ENCODE peak calls at places on chromosome 16, in four cellular contexts. One of them, this sample, is unnamed.

GRCh38 chr16:11032922-11033291 is 88.5 kb downstream of the CLEC16A start:
- DNase-seq in HFF-Myc: peak
- DNase-seq in Peyer's patch: no peak
- DNase-seq in progenitor cell of endocrine pancreas: no peak
- DNase-seq in this sample: peak

GRCh38 chr16:88320947-88321634 is 61.7 kb upstream of the ZNF469 start:
- DNase-seq in HFF-Myc: no peak
- DNase-seq in Peyer's patch: no peak
- DNase-seq in progenitor cell of endocrine pancreas: no peak
- DNase-seq in this sample: no peak

GRCh38 chr16:89565506-89566372 is 5.3 kb downstream of the RPL13 start:
- DNase-seq in HFF-Myc: no peak
- DNase-seq in Peyer's patch: peak
- DNase-seq in progenitor cell of endocrine pancreas: peak
- DNase-seq in this sample: no peak

GRCh38 chr16:12646490-12647274 is 157.0 kb downstream of the CPPED1 start:
- DNase-seq in HFF-Myc: peak
- DNase-seq in Peyer's patch: no peak
- DNase-seq in progenitor cell of endocrine pancreas: no peak
- DNase-seq in this sample: no peak

GRCh38 chr16:1974157-1975070 is 2.6 kb downstream of the TBL3 start:
- DNase-seq in HFF-Myc: no peak
- DNase-seq in Peyer's patch: no peak
- DNase-seq in progenitor cell of endocrine pancreas: no peak
- DNase-seq in this sample: no peak

GRCh38 chr16:58442547-58442946 is 50.3 kb downstream of the GINS3 start:
- DNase-seq in HFF-Myc: no peak
- DNase-seq in Peyer's patch: no peak
- DNase-seq in progenitor cell of endocrine pancreas: no peak
- DNase-seq in this sample: no peak

GRCh38 chr16:14452066-14452465 is 178.0 kb downstream of the PARN start:
- DNase-seq in HFF-Myc: no peak
- DNase-seq in Peyer's patch: no peak
- DNase-seq in progenitor cell of endocrine pancreas: no peak
- DNase-seq in this sample: no peak

GRCh38 chr16:89115216-89115949 is 21.7 kb downstream of the ACSF3 start:
- DNase-seq in HFF-Myc: no peak
- DNase-seq in Peyer's patch: peak
- DNase-seq in progenitor cell of endocrine pancreas: no peak
- DNase-seq in this sample: no peak

GRCh38 chr16:86632206-86632605 is 53.9 kb downstream of the FOXL1 start:
- DNase-seq in HFF-Myc: no peak
- DNase-seq in Peyer's patch: no peak
- DNase-seq in progenitor cell of endocrine pancreas: no peak
- DNase-seq in this sample: no peak

GRCh38 chr16:80277182-80277581 is 263.6 kb upstream of the DYNLRB2 start:
- DNase-seq in HFF-Myc: no peak
- DNase-seq in Peyer's patch: no peak
- DNase-seq in progenitor cell of endocrine pancreas: no peak
- DNase-seq in this sample: no peak

GRCh38 chr16:661184-661821 is 6.6 kb upstream of the RHOT2 start:
- DNase-seq in HFF-Myc: no peak
- DNase-seq in Peyer's patch: peak
- DNase-seq in progenitor cell of endocrine pancreas: no peak
- DNase-seq in this sample: no peak

GRCh38 chr16:61148930-61149329 is 887.3 kb downstream of the CDH8 start:
- DNase-seq in HFF-Myc: no peak
- DNase-seq in Peyer's patch: no peak
- DNase-seq in progenitor cell of endocrine pancreas: no peak
- DNase-seq in this sample: no peak

GRCh38 chr16:11126389-11127072 is 129.5 kb downstream of the SOCS1 start:
- DNase-seq in HFF-Myc: no peak
- DNase-seq in Peyer's patch: no peak
- DNase-seq in progenitor cell of endocrine pancreas: no peak
- DNase-seq in this sample: no peak

GRCh38 chr16:48534601-48535340 is 75.2 kb downstream of the N4BP1 start:
- DNase-seq in HFF-Myc: no peak
- DNase-seq in Peyer's patch: peak
- DNase-seq in progenitor cell of endocrine pancreas: no peak
- DNase-seq in this sample: no peak

GRCh38 chr16:57999971-58000705 is at the start of gene ZNF319:
- DNase-seq in HFF-Myc: no peak
- DNase-seq in Peyer's patch: no peak
- DNase-seq in progenitor cell of endocrine pancreas: no peak
- DNase-seq in this sample: no peak

GRCh38 chr16:12907670-12908233 is 6.4 kb downstream of the SHISA9 start:
- DNase-seq in HFF-Myc: no peak
- DNase-seq in Peyer's patch: no peak
- DNase-seq in progenitor cell of endocrine pancreas: no peak
- DNase-seq in this sample: no peak

GRCh38 chr16:30394603-30395154 is 541 bp upstream of the ZNF48 start:
- DNase-seq in HFF-Myc: no peak
- DNase-seq in Peyer's patch: no peak
- DNase-seq in progenitor cell of endocrine pancreas: peak
- DNase-seq in this sample: no peak

GRCh38 chr16:66750279-66751134 is 902 bp downstream of the DYNC1LI2 start:
- DNase-seq in HFF-Myc: no peak
- DNase-seq in Peyer's patch: no peak
- DNase-seq in progenitor cell of endocrine pancreas: no peak
- DNase-seq in this sample: no peak

GRCh38 chr16:66752379-66752778 is 970 bp upstream of the DYNC1LI2 start:
- DNase-seq in HFF-Myc: no peak
- DNase-seq in Peyer's patch: no peak
- DNase-seq in progenitor cell of endocrine pancreas: no peak
- DNase-seq in this sample: no peak

GRCh38 chr16:66752958-66753357 is 1.5 kb upstream of the DYNC1LI2 start:
- DNase-seq in HFF-Myc: no peak
- DNase-seq in Peyer's patch: no peak
- DNase-seq in progenitor cell of endocrine pancreas: no peak
- DNase-seq in this sample: no peak

GRCh38 chr16:66751135-66751991 is at the start of gene DYNC1LI2:
- DNase-seq in HFF-Myc: no peak
- DNase-seq in Peyer's patch: peak
- DNase-seq in progenitor cell of endocrine pancreas: peak
- DNase-seq in this sample: no peak

GRCh38 chr16:66751992-66752322 is 548 bp upstream of the DYNC1LI2 start:
- DNase-seq in HFF-Myc: no peak
- DNase-seq in Peyer's patch: no peak
- DNase-seq in progenitor cell of endocrine pancreas: no peak
- DNase-seq in this sample: no peak
- TF ChIP-seq CTCF in HFF-Myc: no peak
- TF ChIP-seq CTCF in Peyer's patch: no peak
- TF ChIP-seq CTCF in progenitor cell of endocrine pancreas: no peak
- TF ChIP-seq CTCF in this sample: no peak

DNA sequence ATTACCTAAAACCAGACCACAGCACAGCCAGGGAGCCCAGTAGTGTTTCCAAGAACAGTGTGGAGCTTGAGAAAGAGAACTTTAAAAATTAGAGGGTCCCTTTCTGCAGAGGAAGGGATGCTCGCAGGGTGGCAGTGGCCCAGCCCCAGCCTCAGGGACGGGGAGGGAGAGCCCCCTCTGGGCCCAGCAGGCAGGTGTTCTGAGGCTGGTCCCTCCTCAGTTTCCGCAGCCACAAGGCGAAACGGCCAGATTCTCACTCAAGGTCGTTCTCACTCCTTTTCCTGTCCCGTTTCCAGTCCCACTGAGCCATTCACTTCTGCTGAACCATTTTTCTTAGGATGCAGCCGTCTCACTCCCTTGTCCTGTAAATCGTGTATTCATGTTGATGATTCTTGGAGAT is 20.0 kb downstream of the CIBAR2 start:
- DNase-seq in HFF-Myc: no peak
- DNase-seq in Peyer's patch: no peak
- DNase-seq in progenitor cell of endocrine pancreas: no peak
- DNase-seq in this sample: no peak
- TF ChIP-seq CTCF in HFF-Myc: no peak
- TF ChIP-seq CTCF in Peyer's patch: no peak
- TF ChIP-seq CTCF in progenitor cell of endocrine pancreas: no peak
- TF ChIP-seq CTCF in this sample: no peak

GRCh38 chr16:67943619-67944503 is at the start of gene LCAT:
- DNase-seq in HFF-Myc: no peak
- DNase-seq in Peyer's patch: no peak
- DNase-seq in progenitor cell of endocrine pancreas: no peak
- DNase-seq in this sample: no peak
- TF ChIP-seq CTCF in HFF-Myc: no peak
- TF ChIP-seq CTCF in Peyer's patch: no peak
- TF ChIP-seq CTCF in progenitor cell of endocrine pancreas: no peak
- TF ChIP-seq CTCF in this sample: no peak

GRCh38 chr16:75555707-75556512 is at the start of gene TMEM231:
- DNase-seq in HFF-Myc: peak
- DNase-seq in Peyer's patch: peak
- DNase-seq in progenitor cell of endocrine pancreas: peak
- DNase-seq in this sample: peak

GRCh38 chr16:75552951-75553350 is 3.1 kb downstream of the TMEM231 start:
- DNase-seq in HFF-Myc: no peak
- DNase-seq in Peyer's patch: no peak
- DNase-seq in progenitor cell of endocrine pancreas: no peak
- DNase-seq in this sample: no peak

GRCh38 chr16:75555213-75555706 is 792 bp downstream of the TMEM231 start:
- DNase-seq in HFF-Myc: peak
- DNase-seq in Peyer's patch: peak
- DNase-seq in progenitor cell of endocrine pancreas: peak
- DNase-seq in this sample: peak

GRCh38 chr16:75546293-75546692 is 9.8 kb downstream of the TMEM231 start:
- DNase-seq in HFF-Myc: no peak
- DNase-seq in Peyer's patch: no peak
- DNase-seq in progenitor cell of endocrine pancreas: no peak
- DNase-seq in this sample: no peak

GRCh38 chr16:75550211-75550662 is 5.8 kb downstream of the TMEM231 start:
- DNase-seq in HFF-Myc: no peak
- DNase-seq in Peyer's patch: peak
- DNase-seq in progenitor cell of endocrine pancreas: no peak
- DNase-seq in this sample: no peak
- TF ChIP-seq CTCF in HFF-Myc: peak
- TF ChIP-seq CTCF in Peyer's patch: no peak
- TF ChIP-seq CTCF in progenitor cell of endocrine pancreas: peak
- TF ChIP-seq CTCF in this sample: peak